ENCODE peak calls at places on chromosome 6, in ten cellular contexts. One of them, this sample, is unnamed.

GRCh38 chr6:118263929-118264486 is 284.1 kb upstream of the PLN start:
- DNase-seq in kidney epithelial cell: no peak
- DNase-seq in tibial nerve: no peak
- DNase-seq in neural progenitor cell: peak; percentile 44
- DNase-seq in CD8-positive, alpha-beta T cell: no peak
- DNase-seq in CD8-positive, alpha-beta memory T cell: no peak
- DNase-seq in left ventricle myocardium inferior: no peak
- DNase-seq in uterus: no peak
- DNase-seq in HAP-1: peak; percentile 41
- DNase-seq in fibroblast of lung: peak; percentile 55
- DNase-seq in this sample: no peak

GRCh38 chr6:14165091-14165490 is 47.5 kb downstream of the CD83 start:
- DNase-seq in left ventricle myocardium inferior: no peak
- DNase-seq in CD8-positive, alpha-beta T cell: no peak
- DNase-seq in CD8-positive, alpha-beta memory T cell: no peak
- DNase-seq in kidney epithelial cell: peak; percentile 59
- DNase-seq in HAP-1: no peak
- DNase-seq in neural progenitor cell: no peak
- DNase-seq in tibial nerve: no peak
- DNase-seq in fibroblast of lung: peak; percentile 68
- DNase-seq in uterus: no peak
- DNase-seq in this sample: peak; percentile 62

GRCh38 chr6:33191383-33192104 is 723 bp downstream of the COL11A2 start:
- DNase-seq in neural progenitor cell: peak; percentile 54
- DNase-seq in CD8-positive, alpha-beta memory T cell: no peak
- DNase-seq in tibial nerve: no peak
- DNase-seq in HAP-1: no peak
- DNase-seq in kidney epithelial cell: no peak
- DNase-seq in CD8-positive, alpha-beta T cell: no peak
- DNase-seq in fibroblast of lung: no peak
- DNase-seq in uterus: no peak
- DNase-seq in left ventricle myocardium inferior: peak; percentile 39
- DNase-seq in this sample: no peak

GRCh38 chr6:92589970-92590369 is 829.4 kb downstream of the EPHA7 start:
- DNase-seq in CD8-positive, alpha-beta memory T cell: no peak
- DNase-seq in CD8-positive, alpha-beta T cell: no peak
- DNase-seq in uterus: no peak
- DNase-seq in left ventricle myocardium inferior: no peak
- DNase-seq in fibroblast of lung: peak; percentile 34
- DNase-seq in kidney epithelial cell: no peak
- DNase-seq in tibial nerve: no peak
- DNase-seq in neural progenitor cell: no peak
- DNase-seq in HAP-1: no peak
- DNase-seq in this sample: no peak

GRCh38 chr6:45892196-45892595 is 123.5 kb downstream of the CLIC5 start:
- DNase-seq in kidney epithelial cell: no peak
- DNase-seq in uterus: no peak
- DNase-seq in HAP-1: no peak
- DNase-seq in fibroblast of lung: no peak
- DNase-seq in left ventricle myocardium inferior: no peak
- DNase-seq in tibial nerve: no peak
- DNase-seq in neural progenitor cell: no peak
- DNase-seq in CD8-positive, alpha-beta T cell: no peak
- DNase-seq in CD8-positive, alpha-beta memory T cell: no peak
- DNase-seq in this sample: no peak

GRCh38 chr6:55882731-55883595 is 7.6 kb upstream of the BMP5 start:
- DNase-seq in uterus: no peak
- DNase-seq in kidney epithelial cell: peak; percentile 65
- DNase-seq in CD8-positive, alpha-beta memory T cell: no peak
- DNase-seq in tibial nerve: no peak
- DNase-seq in fibroblast of lung: peak; percentile 87
- DNase-seq in CD8-positive, alpha-beta T cell: no peak
- DNase-seq in HAP-1: no peak
- DNase-seq in left ventricle myocardium inferior: no peak
- DNase-seq in neural progenitor cell: no peak
- DNase-seq in this sample: peak; percentile 86

GRCh38 chr6:105174512-105174911 is 5.3 kb downstream of the POPDC3 start:
- DNase-seq in uterus: no peak
- DNase-seq in fibroblast of lung: peak; percentile 39
- DNase-seq in CD8-positive, alpha-beta T cell: no peak
- DNase-seq in CD8-positive, alpha-beta memory T cell: no peak
- DNase-seq in left ventricle myocardium inferior: no peak
- DNase-seq in neural progenitor cell: no peak
- DNase-seq in kidney epithelial cell: no peak
- DNase-seq in HAP-1: no peak
- DNase-seq in tibial nerve: no peak
- DNase-seq in this sample: peak; percentile 92

GRCh38 chr6:151294561-151295101 is 54.9 kb downstream of the AKAP12 start:
- DNase-seq in tibial nerve: no peak
- DNase-seq in kidney epithelial cell: no peak
- DNase-seq in left ventricle myocardium inferior: no peak
- DNase-seq in fibroblast of lung: no peak
- DNase-seq in neural progenitor cell: no peak
- DNase-seq in HAP-1: no peak
- DNase-seq in CD8-positive, alpha-beta T cell: no peak
- DNase-seq in CD8-positive, alpha-beta memory T cell: no peak
- DNase-seq in uterus: no peak
- DNase-seq in this sample: no peak

GRCh38 chr6:75449625-75450206 is 43.9 kb downstream of the FILIP1 start:
- DNase-seq in left ventricle myocardium inferior: no peak
- DNase-seq in CD8-positive, alpha-beta T cell: no peak
- DNase-seq in tibial nerve: no peak
- DNase-seq in uterus: no peak
- DNase-seq in neural progenitor cell: no peak
- DNase-seq in CD8-positive, alpha-beta memory T cell: no peak
- DNase-seq in fibroblast of lung: peak; percentile 49
- DNase-seq in kidney epithelial cell: no peak
- DNase-seq in HAP-1: no peak
- DNase-seq in this sample: no peak

GRCh38 chr6:114718716-114719270 is 376.0 kb upstream of the HS3ST5 start:
- DNase-seq in uterus: no peak
- DNase-seq in HAP-1: peak; percentile 97
- DNase-seq in fibroblast of lung: no peak
- DNase-seq in CD8-positive, alpha-beta T cell: no peak
- DNase-seq in kidney epithelial cell: no peak
- DNase-seq in neural progenitor cell: no peak
- DNase-seq in CD8-positive, alpha-beta memory T cell: no peak
- DNase-seq in tibial nerve: no peak
- DNase-seq in left ventricle myocardium inferior: no peak
- DNase-seq in this sample: no peak

GRCh38 chr6:84910881-84911607 is 146.6 kb upstream of the TBX18 start:
- DNase-seq in left ventricle myocardium inferior: no peak
- DNase-seq in HAP-1: peak; percentile 59
- DNase-seq in CD8-positive, alpha-beta T cell: no peak
- DNase-seq in uterus: no peak
- DNase-seq in CD8-positive, alpha-beta memory T cell: no peak
- DNase-seq in fibroblast of lung: no peak
- DNase-seq in tibial nerve: no peak
- DNase-seq in kidney epithelial cell: no peak
- DNase-seq in neural progenitor cell: no peak
- DNase-seq in this sample: no peak

GRCh38 chr6:97282726-97283617 is at the start of gene MMS22L:
- DNase-seq in fibroblast of lung: peak; percentile 95
- DNase-seq in CD8-positive, alpha-beta T cell: peak; percentile 93
- DNase-seq in uterus: peak; percentile 93
- DNase-seq in kidney epithelial cell: peak; percentile 77
- DNase-seq in tibial nerve: peak; percentile 84
- DNase-seq in neural progenitor cell: peak; percentile 98
- DNase-seq in CD8-positive, alpha-beta memory T cell: peak; percentile 92
- DNase-seq in left ventricle myocardium inferior: peak; percentile 93
- DNase-seq in HAP-1: peak; percentile 88
- DNase-seq in this sample: peak; percentile 87

GRCh38 chr6:22954749-22955385 is 385.5 kb downstream of the HDGFL1 start:
- DNase-seq in left ventricle myocardium inferior: no peak
- DNase-seq in kidney epithelial cell: peak; percentile 18
- DNase-seq in CD8-positive, alpha-beta T cell: no peak
- DNase-seq in uterus: no peak
- DNase-seq in CD8-positive, alpha-beta memory T cell: no peak
- DNase-seq in neural progenitor cell: no peak
- DNase-seq in HAP-1: no peak
- DNase-seq in fibroblast of lung: peak; percentile 49
- DNase-seq in tibial nerve: no peak
- DNase-seq in this sample: no peak

GRCh38 chr6:436308-437041 is 44.9 kb downstream of the IRF4 start:
- DNase-seq in fibroblast of lung: peak; percentile 94
- DNase-seq in uterus: no peak
- DNase-seq in left ventricle myocardium inferior: no peak
- DNase-seq in CD8-positive, alpha-beta memory T cell: no peak
- DNase-seq in kidney epithelial cell: no peak
- DNase-seq in tibial nerve: no peak
- DNase-seq in CD8-positive, alpha-beta T cell: no peak
- DNase-seq in neural progenitor cell: no peak
- DNase-seq in HAP-1: no peak
- DNase-seq in this sample: no peak

GRCh38 chr6:93727447-93727846 is 308.1 kb upstream of the EPHA7 start:
- DNase-seq in neural progenitor cell: no peak
- DNase-seq in tibial nerve: no peak
- DNase-seq in CD8-positive, alpha-beta memory T cell: no peak
- DNase-seq in left ventricle myocardium inferior: no peak
- DNase-seq in uterus: no peak
- DNase-seq in kidney epithelial cell: no peak
- DNase-seq in fibroblast of lung: peak; percentile 56
- DNase-seq in CD8-positive, alpha-beta T cell: no peak
- DNase-seq in HAP-1: no peak
- DNase-seq in this sample: no peak

GRCh38 chr6:93731306-93731705 is 311.9 kb upstream of the EPHA7 start:
- DNase-seq in kidney epithelial cell: no peak
- DNase-seq in left ventricle myocardium inferior: no peak
- DNase-seq in uterus: no peak
- DNase-seq in CD8-positive, alpha-beta T cell: no peak
- DNase-seq in neural progenitor cell: no peak
- DNase-seq in HAP-1: no peak
- DNase-seq in tibial nerve: no peak
- DNase-seq in fibroblast of lung: no peak
- DNase-seq in CD8-positive, alpha-beta memory T cell: no peak
- DNase-seq in this sample: no peak
- H3K27me3 ChIP-seq in kidney epithelial cell: no peaks in the 10 kb centered on the region
- H3K27me3 ChIP-seq in left ventricle myocardium inferior: no peaks in the 10 kb centered on the region
- H3K27me3 ChIP-seq in uterus: no peaks in the 10 kb centered on the region
- H3K27me3 ChIP-seq in CD8-positive, alpha-beta T cell: no peaks in the 10 kb centered on the region
- H3K27me3 ChIP-seq in neural progenitor cell: no peaks in the 10 kb centered on the region
- H3K27me3 ChIP-seq in HAP-1: no peaks in the 10 kb centered on the region
- H3K27me3 ChIP-seq in tibial nerve: no peaks in the 10 kb centered on the region
- H3K27me3 ChIP-seq in fibroblast of lung: no peaks in the 10 kb centered on the region
- H3K27me3 ChIP-seq in CD8-positive, alpha-beta memory T cell: no peaks in the 10 kb centered on the region
- H3K27me3 ChIP-seq in this sample: no peaks in the 10 kb centered on the region

GRCh38 chr6:44278774-44279697 is 8.8 kb downstream of the TMEM151B start:
- DNase-seq in tibial nerve: no peak
- DNase-seq in left ventricle myocardium inferior: no peak
- DNase-seq in HAP-1: no peak
- DNase-seq in fibroblast of lung: no peak
- DNase-seq in kidney epithelial cell: no peak
- DNase-seq in neural progenitor cell: no peak
- DNase-seq in uterus: no peak
- DNase-seq in CD8-positive, alpha-beta memory T cell: no peak
- DNase-seq in CD8-positive, alpha-beta T cell: no peak
- DNase-seq in this sample: no peak
- H3K27me3 ChIP-seq in tibial nerve: peaks cover 37% of the 10 kb centered on the region
- H3K27me3 ChIP-seq in left ventricle myocardium inferior: peaks cover 96% of the 10 kb centered on the region
- H3K27me3 ChIP-seq in HAP-1: peaks cover 17% of the 10 kb centered on the region
- H3K27me3 ChIP-seq in fibroblast of lung: peaks cover 32% of the 10 kb centered on the region
- H3K27me3 ChIP-seq in kidney epithelial cell: peaks cover 50% of the 10 kb centered on the region
- H3K27me3 ChIP-seq in neural progenitor cell: peaks cover 53% of the 10 kb centered on the region
- H3K27me3 ChIP-seq in uterus: peaks cover 5% of the 10 kb centered on the region
- H3K27me3 ChIP-seq in CD8-positive, alpha-beta memory T cell: peaks cover 14% of the 10 kb centered on the region
- H3K27me3 ChIP-seq in CD8-positive, alpha-beta T cell: peaks cover 4% of the 10 kb centered on the region
- H3K27me3 ChIP-seq in this sample: peaks cover 72% of the 10 kb centered on the region

GRCh38 chr6:1627884-1628550 is 18.3 kb downstream of the FOXC1 start:
- DNase-seq in neural progenitor cell: no peak
- DNase-seq in CD8-positive, alpha-beta memory T cell: no peak
- DNase-seq in uterus: no peak
- DNase-seq in left ventricle myocardium inferior: no peak
- DNase-seq in CD8-positive, alpha-beta T cell: no peak
- DNase-seq in fibroblast of lung: no peak
- DNase-seq in kidney epithelial cell: no peak
- DNase-seq in tibial nerve: no peak
- DNase-seq in HAP-1: no peak
- DNase-seq in this sample: no peak

GRCh38 chr6:1625926-1626413 is 16.3 kb downstream of the FOXC1 start:
- DNase-seq in HAP-1: no peak
- DNase-seq in CD8-positive, alpha-beta T cell: no peak
- DNase-seq in neural progenitor cell: no peak
- DNase-seq in fibroblast of lung: peak; percentile 24
- DNase-seq in kidney epithelial cell: no peak
- DNase-seq in CD8-positive, alpha-beta memory T cell: no peak
- DNase-seq in left ventricle myocardium inferior: no peak
- DNase-seq in uterus: no peak
- DNase-seq in tibial nerve: no peak
- DNase-seq in this sample: no peak

GRCh38 chr6:1625352-1625773 is 15.6 kb downstream of the FOXC1 start:
- DNase-seq in CD8-positive, alpha-beta memory T cell: no peak
- DNase-seq in CD8-positive, alpha-beta T cell: no peak
- DNase-seq in uterus: no peak
- DNase-seq in tibial nerve: no peak
- DNase-seq in neural progenitor cell: peak; percentile 74
- DNase-seq in HAP-1: no peak
- DNase-seq in left ventricle myocardium inferior: no peak
- DNase-seq in kidney epithelial cell: no peak
- DNase-seq in fibroblast of lung: peak; percentile 44
- DNase-seq in this sample: no peak

GRCh38 chr6:1624848-1625341 is 15.2 kb downstream of the FOXC1 start:
- DNase-seq in left ventricle myocardium inferior: no peak
- DNase-seq in kidney epithelial cell: no peak
- DNase-seq in CD8-positive, alpha-beta T cell: no peak
- DNase-seq in uterus: no peak
- DNase-seq in neural progenitor cell: peak; percentile 60
- DNase-seq in HAP-1: no peak
- DNase-seq in CD8-positive, alpha-beta memory T cell: no peak
- DNase-seq in tibial nerve: no peak
- DNase-seq in fibroblast of lung: peak; percentile 37
- DNase-seq in this sample: no peak

GRCh38 chr6:1626481-1626880 is 16.8 kb downstream of the FOXC1 start:
- DNase-seq in uterus: no peak
- DNase-seq in left ventricle myocardium inferior: no peak
- DNase-seq in CD8-positive, alpha-beta memory T cell: no peak
- DNase-seq in neural progenitor cell: no peak
- DNase-seq in kidney epithelial cell: no peak
- DNase-seq in fibroblast of lung: no peak
- DNase-seq in CD8-positive, alpha-beta T cell: no peak
- DNase-seq in tibial nerve: no peak
- DNase-seq in HAP-1: no peak
- DNase-seq in this sample: no peak
- H3K27me3 ChIP-seq in uterus: no peaks in the 10 kb centered on the region
- H3K27me3 ChIP-seq in left ventricle myocardium inferior: peaks cover 97% of the 10 kb centered on the region
- H3K27me3 ChIP-seq in CD8-positive, alpha-beta memory T cell: peaks cover 16% of the 10 kb centered on the region
- H3K27me3 ChIP-seq in neural progenitor cell: peaks cover 98% of the 10 kb centered on the region
- H3K27me3 ChIP-seq in kidney epithelial cell: peaks cover 2% of the 10 kb centered on the region
- H3K27me3 ChIP-seq in fibroblast of lung: peaks cover 17% of the 10 kb centered on the region
- H3K27me3 ChIP-seq in CD8-positive, alpha-beta T cell: peaks cover 23% of the 10 kb centered on the region
- H3K27me3 ChIP-seq in tibial nerve: peaks cover 80% of the 10 kb centered on the region
- H3K27me3 ChIP-seq in HAP-1: no peaks in the 10 kb centered on the region
- H3K27me3 ChIP-seq in this sample: peaks cover 23% of the 10 kb centered on the region

DNA sequence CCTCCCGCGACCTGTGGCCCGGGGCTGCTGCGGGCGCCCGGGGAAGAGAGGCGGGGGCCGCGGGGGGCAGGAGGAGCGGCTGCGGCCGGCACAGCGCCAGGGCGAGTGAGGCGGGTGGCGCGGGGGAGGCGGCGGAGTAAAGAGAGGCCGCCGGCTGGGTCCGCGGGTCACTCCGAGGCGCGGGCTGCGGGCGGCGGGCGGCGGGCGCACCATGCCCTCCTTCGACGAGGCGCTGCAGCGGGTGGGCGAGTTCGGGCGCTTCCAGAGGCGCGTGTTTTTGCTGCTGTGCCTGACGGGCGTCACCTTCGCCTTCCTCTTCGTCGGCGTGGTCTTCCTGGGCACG is at the start of gene SLC22A3:
- DNase-seq in fibroblast of lung: no peak
- DNase-seq in HAP-1: no peak
- DNase-seq in CD8-positive, alpha-beta memory T cell: no peak
- DNase-seq in tibial nerve: no peak
- DNase-seq in left ventricle myocardium inferior: peak; percentile 48
- DNase-seq in kidney epithelial cell: no peak
- DNase-seq in CD8-positive, alpha-beta T cell: no peak
- DNase-seq in uterus: peak; percentile 62
- DNase-seq in neural progenitor cell: peak; percentile 69
- DNase-seq in this sample: no peak
- H3K27me3 ChIP-seq in fibroblast of lung: peaks cover 6% of the 10 kb centered on the region
- H3K27me3 ChIP-seq in HAP-1: no peaks in the 10 kb centered on the region
- H3K27me3 ChIP-seq in CD8-positive, alpha-beta memory T cell: peaks cover 10% of the 10 kb centered on the region
- H3K27me3 ChIP-seq in tibial nerve: no peaks in the 10 kb centered on the region
- H3K27me3 ChIP-seq in left ventricle myocardium inferior: peaks cover 60% of the 10 kb centered on the region
- H3K27me3 ChIP-seq in kidney epithelial cell: peaks cover 2% of the 10 kb centered on the region
- H3K27me3 ChIP-seq in CD8-positive, alpha-beta T cell: no peaks in the 10 kb centered on the region
- H3K27me3 ChIP-seq in uterus: no peaks in the 10 kb centered on the region
- H3K27me3 ChIP-seq in neural progenitor cell: peaks cover 72% of the 10 kb centered on the region
- H3K27me3 ChIP-seq in this sample: no peaks in the 10 kb centered on the region